ENCODE peak calls at places on chromosomes 7 and 10, in six cellular contexts. N is stimulated activated CD8-positive, alpha-beta memory T cell treated with anti-CD3 and anti-CD28 coated beads, Interleukin-2, amount 100 ng/mL, for 1 hour; J is activated naive CD4-positive, alpha-beta T cell; X is MCF 10A; Y is progenitor cell of endocrine pancreas; E is mucosa of descending colon. D is an unnamed sample.

GRCh38 chr10:88117869-88118632 is 254.6 kb downstream of the PTEN start:
- DNase-seq in N (no peak), J (no peak), X (no peak), Y (no peak), E (peak), D (no peak)

GRCh38 chr7:104137971-104138370 is 69.8 kb downstream of the ORC5 start:
- DNase-seq in N (no peak), J (no peak), X (no peak), Y (no peak), E (no peak), D (no peak)

GRCh38 chr7:985915-986741 is 3.1 kb downstream of the CYP2W1 start:
- DNase-seq in N (no peak), J (no peak), X (peak), Y (no peak), E (no peak), D (no peak)

GRCh38 chr7:46215987-46216567 is 295.0 kb upstream of the IGFBP3 start:
- DNase-seq in N (no peak), J (no peak), X (peak), Y (no peak), E (no peak), D (no peak)

GRCh38 chr7:16402084-16402483 is 19.3 kb downstream of the CRPPA start:
- DNase-seq in N (no peak), J (no peak), X (no peak), Y (no peak), E (no peak), D (no peak)

GRCh38 chr10:87668324-87669054 is 8.8 kb downstream of the PAPSS2 start:
- DNase-seq in N (no peak), J (no peak), X (no peak), Y (no peak), E (peak), D (no peak)

GRCh38 chr7:93799750-93800357 is 90.7 kb downstream of the TFPI2 start:
- DNase-seq in N (no peak), J (no peak), X (peak), Y (no peak), E (no peak), D (no peak)

GRCh38 chr10:1094112-1095057 is 38.2 kb downstream of the WDR37 start:
- DNase-seq in N (no peak), J (no peak), X (no peak), Y (no peak), E (no peak), D (no peak)

GRCh38 chr10:84344560-84344959 is 16.2 kb downstream of the CCSER2 start:
- DNase-seq in N (no peak), J (no peak), X (no peak), Y (no peak), E (no peak), D (no peak)

GRCh38 chr10:99292159-99292558 is 37.0 kb upstream of the CNNM1 start:
- DNase-seq in N (no peak), J (no peak), X (peak), Y (no peak), E (no peak), D (no peak)

GRCh38 chr7:3200504-3200903 is 100.5 kb upstream of the SDK1 start:
- DNase-seq in N (no peak), J (no peak), X (peak), Y (no peak), E (peak), D (no peak)

GRCh38 chr10:46094931-46095755 is 49.1 kb upstream of the MSMB start:
- DNase-seq in N (no peak), J (no peak), X (peak), Y (no peak), E (no peak), D (no peak)

GRCh38 chr10:70679498-70679897 is 7.2 kb downstream of the ADAMTS14 start:
- DNase-seq in N (no peak), J (no peak), X (no peak), Y (no peak), E (peak), D (no peak)

GRCh38 chr10:6803429-6803783 is 223.3 kb upstream of the PRKCQ start:
- DNase-seq in N (no peak), J (no peak), X (no peak), Y (no peak), E (no peak), D (no peak)

GRCh38 chr7:76069238-76069638 is 21.3 kb downstream of the MDH2 start:
- DNase-seq in N (no peak), J (no peak), X (peak), Y (no peak), E (peak), D (peak)

GRCh38 chr7:141676618-141677017 is 25.3 kb downstream of the DENND11 start:
- DNase-seq in N (no peak), J (no peak), X (peak), Y (no peak), E (no peak), D (no peak)

GRCh38 chr10:4819707-4820106 is 6.3 kb upstream of the AKR1E2 start:
- DNase-seq in N (no peak), J (no peak), X (no peak), Y (no peak), E (no peak), D (no peak)

GRCh38 chr10:6161913-6162312 is 40.8 kb upstream of the PFKFB3 start:
- DNase-seq in N (no peak), J (no peak), X (no peak), Y (no peak), E (no peak), D (no peak)

GRCh38 chr7:22219739-22220493 is 137.0 kb downstream of the RAPGEF5 start:
- DNase-seq in N (no peak), J (no peak), X (no peak), Y (no peak), E (no peak), D (no peak)

GRCh38 chr7:30879139-30880089 is 32.2 kb upstream of the AQP1 start:
- DNase-seq in N (no peak), J (no peak), X (no peak), Y (no peak), E (no peak), D (no peak)

GRCh38 chr10:63553473-63553872 is 32.3 kb downstream of the REEP3 start:
- DNase-seq in N (no peak), J (no peak), X (peak), Y (no peak), E (no peak), D (no peak)

GRCh38 chr10:131686781-131687419 is 213.9 kb upstream of the PPP2R2D start:
- DNase-seq in N (no peak), J (no peak), X (no peak), Y (no peak), E (no peak), D (no peak)

GRCh38 chr7:141891338-141891737 is 24.9 kb upstream of the OR9A4 start:
- DNase-seq in N (no peak), J (no peak), X (no peak), Y (no peak), E (no peak), D (no peak)

D was measured in tibial nerve.